ENCODE peak calls at places on chromosome 20, in seven cellular contexts. K, H, D, O, S, J and Y are unnamed samples.

GRCh38 chr20:62855120-62855519 is 6.5 kb downstream of the TCFL5 start:
- DNase-seq in K (no peak), H (no peak), D (no peak), O (no peak), S (no peak), J (no peak), Y (no peak)

GRCh38 chr20:61938839-61939690 is 126.6 kb downstream of the TAF4 start:
- DNase-seq in K (no peak), H (no peak), D (no peak), O (no peak), S (no peak), J (peak; percentile 8), Y (peak; percentile 13)

GRCh38 chr20:48783533-48784272 is 44.1 kb downstream of the PREX1 start:
- DNase-seq in K (no peak), H (no peak), D (no peak), O (peak; percentile 21), S (no peak), J (no peak), Y (no peak)

GRCh38 chr20:39643292-39643691 is 681.1 kb downstream of the DHX35 start:
- DNase-seq in K (no peak), H (no peak), D (no peak), O (no peak), S (no peak), J (no peak), Y (no peak)

GRCh38 chr20:4772132-4772531 is 50.4 kb downstream of the PRND start:
- DNase-seq in K (no peak), H (no peak), D (no peak), O (no peak), S (no peak), J (no peak), Y (no peak)

GRCh38 chr20:35196313-35196712 is 24.4 kb downstream of the PROCR start:
- DNase-seq in K (no peak), H (no peak), D (no peak), O (no peak), S (no peak), J (no peak), Y (no peak)

GRCh38 chr20:9409981-9410380 is 104.4 kb upstream of the LAMP5 start:
- DNase-seq in K (no peak), H (no peak), D (no peak), O (peak; percentile 92), S (no peak), J (no peak), Y (no peak)

GRCh38 chr20:19583532-19584175 is 174.4 kb upstream of the RIN2 start:
- DNase-seq in K (peak; percentile 72), H (peak; percentile 79), D (peak; percentile 70), O (peak; percentile 5), S (peak; percentile 91), J (peak; percentile 93), Y (peak; percentile 96)

GRCh38 chr20:24651171-24651972 is 181.9 kb downstream of the SYNDIG1 start:
- DNase-seq in K (no peak), H (no peak), D (no peak), O (peak; percentile 94), S (no peak), J (no peak), Y (no peak)

GRCh38 chr20:40638414-40638813 is 50.6 kb downstream of the MAFB start:
- DNase-seq in K (no peak), H (peak; percentile 36), D (peak; percentile 26), O (no peak), S (no peak), J (no peak), Y (no peak)

GRCh38 chr20:36847009-36847709 is 28.8 kb upstream of the TLDC2 start:
- DNase-seq in K (no peak), H (no peak), D (peak; percentile 95), O (peak; percentile 92), S (no peak), J (no peak), Y (no peak)

GRCh38 chr20:63061051-63061531 is 54.3 kb upstream of the BHLHE23 start:
- DNase-seq in K (no peak), H (no peak), D (no peak), O (no peak), S (no peak), J (peak; percentile 6), Y (peak; percentile 8)

GRCh38 chr20:21202284-21202683 is 76.4 kb downstream of the KIZ start:
- DNase-seq in K (no peak), H (no peak), D (no peak), O (peak; percentile 87), S (no peak), J (no peak), Y (no peak)

GRCh38 chr20:36085686-36086267 is 68.8 kb upstream of the EPB41L1 start:
- DNase-seq in K (no peak), H (no peak), D (no peak), O (peak; percentile 74), S (no peak), J (no peak), Y (no peak)

GRCh38 chr20:24634855-24635254 is 165.4 kb downstream of the SYNDIG1 start:
- DNase-seq in K (peak; percentile 78), H (no peak), D (peak; percentile 62), O (peak; percentile 90), S (no peak), J (no peak), Y (no peak)

GRCh38 chr20:8386991-8387390 is 254.9 kb downstream of the PLCB1 start:
- DNase-seq in K (no peak), H (no peak), D (no peak), O (no peak), S (no peak), J (no peak), Y (no peak)

GRCh38 chr20:1381753-1382591 is 10.9 kb downstream of the FKBP1A start:
- DNase-seq in K (no peak), H (no peak), D (no peak), O (peak; percentile 39), S (no peak), J (no peak), Y (no peak)

GRCh38 chr20:11108102-11108842 is 434.5 kb upstream of the JAG1 start:
- DNase-seq in K (no peak), H (no peak), D (peak; percentile 60), O (peak; percentile 47), S (no peak), J (no peak), Y (peak; percentile 19)

GRCh38 chr20:53048387-53048786 is 76.2 kb downstream of the TSHZ2 start:
- DNase-seq in K (no peak), H (no peak), D (no peak), O (no peak), S (no peak), J (no peak), Y (no peak)
- TF ChIP-seq CTCF in K (no peak), H (no peak), D (no peak), O (no peak), S (no peak), J (no peak), Y (no peak)

GRCh38 chr20:38129893-38130609 is 35.0 kb downstream of the TGM2 start:
- DNase-seq in K (no peak), H (no peak), D (no peak), O (no peak), S (no peak), J (peak; percentile 8), Y (no peak)

GRCh38 chr20:38132156-38132909 is 32.7 kb downstream of the TGM2 start:
- DNase-seq in K (no peak), H (no peak), D (no peak), O (no peak), S (no peak), J (no peak), Y (no peak)

GRCh38 chr20:38130687-38131587 is 34.1 kb downstream of the TGM2 start:
- DNase-seq in K (no peak), H (no peak), D (no peak), O (no peak), S (no peak), J (peak; percentile 5), Y (no peak)

GRCh38 chr20:38132910-38133501 is 32.1 kb downstream of the TGM2 start:
- DNase-seq in K (no peak), H (no peak), D (no peak), O (no peak), S (no peak), J (no peak), Y (no peak)

DNA sequence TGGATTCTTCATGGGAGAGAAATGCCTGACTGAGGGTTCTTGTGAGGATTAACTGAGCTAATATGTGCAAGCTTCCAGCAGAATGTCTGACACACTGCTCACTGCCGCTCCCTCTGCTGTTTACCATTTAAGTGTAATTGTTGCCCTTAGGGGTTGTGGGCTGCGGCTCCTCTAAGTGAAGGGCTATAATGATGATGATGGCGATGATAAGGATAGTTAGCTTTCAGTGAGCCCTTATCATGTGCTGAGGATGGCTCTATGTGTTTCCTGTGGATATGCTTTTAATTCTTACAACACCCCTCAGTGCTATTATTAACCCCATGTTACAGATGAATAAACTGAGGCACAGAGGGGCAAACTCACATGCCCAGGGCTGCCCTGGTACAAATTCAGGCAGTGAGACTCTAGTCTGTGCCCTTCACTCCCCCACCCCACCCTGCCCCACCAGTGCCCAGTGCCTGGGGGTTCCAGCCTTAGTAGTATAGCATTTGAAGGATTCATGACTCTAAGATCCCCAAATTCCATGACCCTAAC is 33.4 kb downstream of the TGM2 start:
- DNase-seq in K (no peak), H (no peak), D (no peak), O (no peak), S (no peak), J (no peak), Y (no peak)
- TF ChIP-seq CTCF in K (no peak), H (no peak), D (no peak), O (no peak), S (no peak), J (no peak), Y (no peak)

GRCh38 chr20:56797023-56797422 is 167.9 kb downstream of the TFAP2C start:
- DNase-seq in K (no peak), H (no peak), D (no peak), O (no peak), S (no peak), J (no peak), Y (no peak)

GRCh38 chr20:56796345-56796744 is 167.2 kb downstream of the TFAP2C start:
- DNase-seq in K (no peak), H (no peak), D (no peak), O (no peak), S (no peak), J (no peak), Y (no peak)

GRCh38 chr20:56798634-56799033 is 169.5 kb downstream of the TFAP2C start:
- DNase-seq in K (no peak), H (no peak), D (no peak), O (no peak), S (no peak), J (no peak), Y (no peak)

GRCh38 chr20:56793916-56794315 is 164.8 kb downstream of the TFAP2C start:
- DNase-seq in K (no peak), H (no peak), D (no peak), O (no peak), S (no peak), J (no peak), Y (no peak)

DNA sequence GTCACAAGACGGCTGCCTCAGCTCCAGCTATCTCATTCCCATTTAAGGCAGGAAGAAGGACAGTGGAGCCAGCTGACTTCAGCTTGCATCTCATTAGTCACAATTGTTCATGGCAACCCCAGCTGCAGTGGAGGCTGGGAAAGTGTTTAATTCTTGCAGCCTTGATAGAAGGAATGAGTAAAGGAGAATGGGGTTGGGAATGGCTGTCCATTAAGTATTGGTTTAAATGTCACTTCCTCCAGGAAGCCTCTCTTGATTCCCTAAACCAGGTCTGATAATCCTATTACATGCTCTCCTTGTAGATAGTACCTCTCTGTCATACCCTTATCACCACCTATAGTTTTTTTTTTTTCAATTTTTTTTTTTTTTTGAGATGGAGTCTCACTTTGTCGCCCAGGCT is 166.4 kb downstream of the TFAP2C start:
- DNase-seq in K (no peak), H (no peak), D (no peak), O (no peak), S (no peak), J (no peak), Y (no peak)
- TF ChIP-seq CTCF in K (no peak), H (no peak), D (no peak), O (no peak), S (no peak), J (no peak), Y (no peak)

GRCh38 chr20:199996-200395 is 10.5 kb upstream of the DEFB128 start:
- DNase-seq in K (no peak), H (no peak), D (no peak), O (peak; percentile 7), S (no peak), J (no peak), Y (no peak)
- TF ChIP-seq CTCF in K (no peak), H (no peak), D (no peak), O (no peak), S (no peak), J (no peak), Y (no peak)